ENCODE peak calls at places on chromosomes 4 and X, in five cellular contexts. G is SK-N-SH, X is transverse colon, I is ovary, C is A549. D is an unnamed sample.
A peak's percentile ranks its signal among the peaks of the same experiment; 100 is the strongest.

GRCh38 chr4:40292313-40292759 is 42.8 kb upstream of the CHRNA9 start:
- DNase-seq in G (no peak), X (no peak), I (no peak), C (no peak), D (no peak)

GRCh38 chr4:155582031-155582430 is 84.6 kb upstream of the GUCY1A1 start:
- DNase-seq in G (no peak), X (no peak), I (no peak), C (no peak), D (no peak)

GRCh38 chr4:139144911-139145551 is 32.0 kb downstream of the ELF2 start:
- DNase-seq in G (no peak), X (peak; percentile 29), I (no peak), C (no peak), D (no peak)

GRCh38 chrX:153381684-153382532 is 19.2 kb downstream of the PNMA6E start:
- DNase-seq in G (peak; percentile 84), X (no peak), I (peak; percentile 83), C (peak; percentile 19), D (peak; percentile 4)

GRCh38 chr4:156829194-156829593 is 142.4 kb downstream of the PDGFC start:
- DNase-seq in G (no peak), X (no peak), I (peak; percentile 46), C (no peak), D (peak; percentile 47)

GRCh38 chr4:6111354-6111930 is 88.9 kb downstream of the JAKMIP1 start:
- DNase-seq in G (peak; percentile 70), X (no peak), I (no peak), C (no peak), D (no peak)

GRCh38 chr4:10079951-10080873 is 36.4 kb downstream of the WDR1 start:
- DNase-seq in G (peak; percentile 90), X (no peak), I (no peak), C (no peak), D (no peak)

GRCh38 chr4:41258783-41259182 is 2.1 kb downstream of the UCHL1 start:
- DNase-seq in G (peak; percentile 54), X (no peak), I (no peak), C (peak; percentile 10), D (no peak)

GRCh38 chr4:152063301-152064235 is 302.8 kb upstream of the GATB start:
- DNase-seq in G (peak; percentile 75), X (peak; percentile 48), I (no peak), C (no peak), D (no peak)

GRCh38 chr4:143344011-143344410 is 7.3 kb downstream of the GAB1 start:
- DNase-seq in G (no peak), X (no peak), I (no peak), C (no peak), D (no peak)

GRCh38 chr4:102869569-102870227 is 906 bp downstream of the CISD2 start:
- DNase-seq in G (no peak), X (no peak), I (no peak), C (no peak), D (no peak)

GRCh38 chrX:19776753-19777152 is 110.6 kb downstream of the SH3KBP1 start:
- DNase-seq in G (no peak), X (no peak), I (no peak), C (no peak), D (no peak)

GRCh38 chrX:105331244-105331643 is 110.8 kb upstream of the TEX13A start:
- DNase-seq in G (no peak), X (no peak), I (no peak), C (no peak), D (no peak)

GRCh38 chr4:110748071-110748470 is 125.2 kb upstream of the PITX2 start:
- DNase-seq in G (no peak), X (no peak), I (no peak), C (no peak), D (no peak)

GRCh38 chrX:11437642-11438379 is 144.6 kb downstream of the AMELX start:
- DNase-seq in G (no peak), X (peak; percentile 22), I (no peak), C (no peak), D (no peak)

GRCh38 chr4:108446554-108446953 is 173.8 kb upstream of the RPL34 start:
- DNase-seq in G (no peak), X (peak; percentile 42), I (no peak), C (no peak), D (no peak)

GRCh38 chrX:37678574-37678973 is 7.0 kb upstream of the XK start:
- DNase-seq in G (no peak), X (no peak), I (no peak), C (no peak), D (no peak)

GRCh38 chr4:185524888-185525863 is 10.1 kb downstream of the PDLIM3 start:
- DNase-seq in G (no peak), X (no peak), I (no peak), C (no peak), D (no peak)

GRCh38 chr4:89904524-89904923 is 9.9 kb downstream of the MMRN1 start:
- DNase-seq in G (no peak), X (no peak), I (no peak), C (no peak), D (no peak)

GRCh38 chr4:29278580-29278979 is 1441.6 kb upstream of the PCDH7 start:
- DNase-seq in G (no peak), X (no peak), I (no peak), C (no peak), D (no peak)

GRCh38 chrX:130523460-130524394 is 121.9 kb downstream of the RBMX2 start:
- DNase-seq in G (peak; percentile 80), X (peak; percentile 25), I (no peak), C (no peak), D (peak; percentile 17)

GRCh38 chr4:132557660-132558059 is 591.4 kb upstream of the PCDH10 start:
- DNase-seq in G (no peak), X (no peak), I (no peak), C (no peak), D (no peak)

GRCh38 chr4:187209921-187210613 is 486.4 kb upstream of the FAT1 start:
- DNase-seq in G (no peak), X (no peak), I (no peak), C (no peak), D (no peak)

GRCh38 chr4:112889199-112889598 is 160.3 kb upstream of the ANK2 start:
- DNase-seq in G (no peak), X (no peak), I (no peak), C (no peak), D (no peak)

GRCh38 chrX:14389682-14390081 is 139.7 kb upstream of the GLRA2 start:
- DNase-seq in G (no peak), X (no peak), I (no peak), C (no peak), D (no peak)

GRCh38 chrX:68708503-68709290 is 61.2 kb downstream of the STARD8 start:
- DNase-seq in G (no peak), X (no peak), I (no peak), C (no peak), D (no peak)

GRCh38 chr4:84263415-84263814 is 235.7 kb downstream of the NKX6-1 start:
- DNase-seq in G (no peak), X (no peak), I (no peak), C (no peak), D (no peak)

GRCh38 chr4:7320413-7320812 is 114.3 kb downstream of the PSAPL1 start:
- DNase-seq in G (no peak), X (no peak), I (no peak), C (no peak), D (no peak)

GRCh38 chrX:48989483-48989882 is 12.6 kb downstream of the GRIPAP1 start:
- DNase-seq in G (no peak), X (no peak), I (no peak), C (no peak), D (no peak)

GRCh38 chr4:48133668-48134444 is at the start of gene TXK:
- DNase-seq in G (no peak), X (no peak), I (no peak), C (no peak), D (no peak)

GRCh38 chrX:3598046-3598605 is 115.3 kb downstream of the PRKX start:
- DNase-seq in G (no peak), X (no peak), I (no peak), C (no peak), D (no peak)

GRCh38 chrX:3589474-3589873 is 124.0 kb downstream of the PRKX start:
- DNase-seq in G (no peak), X (no peak), I (no peak), C (no peak), D (no peak)

GRCh38 chrX:3592184-3592583 is 121.3 kb downstream of the PRKX start:
- DNase-seq in G (no peak), X (no peak), I (no peak), C (no peak), D (no peak)
- TF ChIP-seq CTCF in G (no peak), X (no peak), I (no peak), C (no peak), D (no peak)

DNA sequence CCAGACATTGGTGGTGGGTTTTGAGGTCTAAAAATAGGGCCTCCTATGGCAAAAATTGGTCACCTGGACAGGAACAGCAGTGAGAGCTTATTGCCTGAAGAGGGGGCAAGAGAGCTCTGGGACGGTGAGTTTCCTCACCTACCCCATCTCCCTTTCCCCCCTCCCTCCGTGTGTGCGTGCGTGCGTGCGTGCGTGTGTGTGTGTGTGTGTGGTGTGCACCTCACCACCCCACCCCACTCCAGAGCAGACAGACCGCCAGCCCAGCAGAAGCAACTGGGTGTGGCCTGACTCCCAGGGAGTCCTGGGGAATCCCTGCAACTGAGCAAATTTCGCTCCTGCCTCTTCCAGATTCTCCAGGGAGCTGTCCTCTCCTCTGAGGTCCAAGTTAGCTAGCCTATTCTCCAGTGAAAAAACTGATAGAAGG is 44.7 kb downstream of the PRPS1 start:
- DNase-seq in G (peak; percentile 67), X (peak; percentile 87), I (peak; percentile 81), C (peak; percentile 31), D (peak; percentile 65)
- TF ChIP-seq EP300 in G (no peak), X (no peak), I (no peak), C (no peak), D (peak; percentile 65)

DNA sequence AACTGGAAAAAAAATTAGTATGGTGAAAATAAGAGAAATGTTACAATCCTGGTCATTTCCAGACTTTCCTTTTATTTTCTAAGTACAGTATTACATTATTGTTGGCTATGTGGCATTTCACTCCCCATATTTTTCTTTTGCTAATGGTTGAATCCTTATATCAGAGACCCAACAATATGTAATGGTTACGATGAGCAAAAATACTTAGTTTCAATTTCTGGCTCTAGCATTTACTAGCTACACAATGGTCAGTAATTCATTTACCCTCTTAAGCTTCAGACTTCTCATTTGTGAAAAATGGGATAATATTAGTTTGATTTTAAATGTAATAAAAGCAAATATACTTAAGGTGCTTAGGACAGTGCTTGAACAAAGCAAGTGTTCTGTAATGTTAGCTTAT is 942.9 kb upstream of the PABPC4L start:
- DNase-seq in G (no peak), X (no peak), I (no peak), C (no peak), D (no peak)
- TF ChIP-seq CTCF in G (no peak), X (no peak), I (no peak), C (no peak), D (no peak)

GRCh38 chrX:147875866-147876596 is 35.7 kb upstream of the FMR1 start:
- DNase-seq in G (no peak), X (no peak), I (no peak), C (no peak), D (no peak)

GRCh38 chrX:147876849-147877646 is 34.7 kb upstream of the FMR1 start:
- DNase-seq in G (no peak), X (no peak), I (no peak), C (no peak), D (no peak)

DNA sequence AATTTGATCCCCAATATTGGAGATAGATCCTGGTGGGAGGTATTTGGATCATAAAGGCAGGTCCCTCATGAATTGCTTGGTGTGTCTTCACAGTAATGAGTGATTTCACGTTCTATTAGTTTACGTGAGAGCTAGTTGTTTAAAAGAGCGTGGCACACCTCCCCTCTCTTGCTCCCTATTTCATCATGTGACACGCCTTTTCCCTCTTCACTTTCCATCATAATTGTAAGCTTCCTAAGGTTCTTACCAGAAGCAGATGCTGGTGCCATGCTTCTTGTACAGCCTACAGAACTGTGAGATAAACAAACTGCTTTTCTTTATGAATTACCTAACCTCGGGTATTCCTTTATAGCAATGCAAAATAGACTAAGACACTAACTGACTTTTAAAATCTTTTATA is 34.0 kb upstream of the FMR1 start:
- DNase-seq in G (no peak), X (no peak), I (no peak), C (no peak), D (no peak)
- TF ChIP-seq EP300 in G (no peak), X (no peak), I (no peak), C (no peak), D (no peak)